ENCODE peak calls at places on chromosome 7, in eight cellular contexts. W is skeletal muscle cell, T is NT2/D1, F is K562, Z is SK-N-SH, R is mammary epithelial cell, S is ovary, B is AG04450. Y is an unnamed sample.

GRCh38 chr7:90345548-90346319 is 782 bp upstream of the GTPBP10 start:
- DNase-seq in B (no peak), F (no peak), R (peak; percentile 56), W (no peak), T (no peak), S (no peak), Z (peak; percentile 39), Y (peak; percentile 5)

GRCh38 chr7:123747620-123748141 is 1.1 kb downstream of the WASL start:
- DNase-seq in W (peak; percentile 70), R (peak; percentile 83), Z (peak; percentile 75), F (peak; percentile 34), S (peak; percentile 30), B (peak; percentile 68), T (peak; percentile 60), Y (peak; percentile 83)

GRCh38 chr7:29563590-29564454 is at the start of gene PRR15:
- DNase-seq in Z (peak; percentile 80), B (no peak), R (peak; percentile 75), F (no peak), T (peak; percentile 73), S (peak; percentile 51), W (no peak), Y (no peak)

GRCh38 chr7:55502988-55503514 is 69.3 kb downstream of the VOPP1 start:
- DNase-seq in T (no peak), F (no peak), W (no peak), Z (peak; percentile 68), B (no peak), S (no peak), R (no peak), Y (no peak)

GRCh38 chr7:87328281-87328680 is 17.2 kb upstream of the CROT start:
- DNase-seq in W (no peak), F (no peak), T (peak; percentile 35), B (no peak), Z (no peak), R (peak; percentile 20), S (no peak), Y (no peak)

GRCh38 chr7:55533050-55533728 is 39.1 kb downstream of the VOPP1 start:
- DNase-seq in R (peak; percentile 90), S (no peak), B (no peak), F (no peak), W (peak; percentile 20), T (no peak), Z (no peak), Y (no peak)

GRCh38 chr7:158723714-158724385 is 19.2 kb upstream of the NCAPG2 start:
- DNase-seq in B (no peak), T (no peak), R (no peak), Z (no peak), F (no peak), W (no peak), S (no peak), Y (no peak)

GRCh38 chr7:55515569-55516279 is 56.6 kb downstream of the VOPP1 start:
- DNase-seq in T (no peak), R (no peak), F (no peak), B (no peak), Z (no peak), W (no peak), S (no peak), Y (no peak)

GRCh38 chr7:48090095-48090805 is 1.2 kb downstream of the UPP1 start:
- DNase-seq in F (no peak), W (no peak), R (peak; percentile 37), S (peak; percentile 33), B (no peak), Z (no peak), T (peak; percentile 54), Y (no peak)

GRCh38 chr7:26291699-26292538 is at the start of gene SNX10:
- DNase-seq in S (no peak), B (no peak), T (peak; percentile 70), W (no peak), Z (peak; percentile 85), R (peak; percentile 57), F (peak; percentile 77), Y (no peak)

GRCh38 chr7:131224996-131225395 is 102.7 kb upstream of the MKLN1 start:
- DNase-seq in S (no peak), F (no peak), B (no peak), T (no peak), R (no peak), W (no peak), Z (no peak), Y (no peak)

GRCh38 chr7:151083071-151083823 is at the start of gene TMUB1:
- DNase-seq in R (peak; percentile 35), S (peak; percentile 84), Z (peak; percentile 88), T (no peak), W (no peak), B (no peak), F (peak; percentile 80), Y (no peak)

GRCh38 chr7:38178695-38179344 is 775 bp downstream of the STARD3NL start:
- DNase-seq in T (no peak), B (no peak), R (no peak), S (no peak), Z (no peak), W (no peak), F (no peak), Y (no peak)

GRCh38 chr7:57182031-57182430 is 49.8 kb upstream of the ZNF479 start:
- DNase-seq in W (no peak), B (no peak), R (no peak), T (no peak), S (no peak), F (no peak), Z (no peak), Y (no peak)

GRCh38 chr7:46279290-46279689 is 358.2 kb upstream of the IGFBP3 start:
- DNase-seq in B (no peak), S (no peak), W (no peak), Z (no peak), R (no peak), T (no peak), F (no peak), Y (no peak)

GRCh38 chr7:35878356-35878755 is 77.5 kb downstream of the SEPTIN7 start:
- DNase-seq in T (no peak), S (no peak), R (no peak), B (peak; percentile 7), Z (no peak), F (no peak), W (no peak), Y (no peak)

GRCh38 chr7:154794147-154794780 is 208.7 kb downstream of the PAXIP1 start:
- DNase-seq in F (peak; percentile 75), T (peak; percentile 48), S (no peak), W (no peak), B (no peak), R (peak; percentile 2), Z (no peak), Y (no peak)
- H3K4me3 ChIP-seq in F (no peak overlapping the region), T (no peak overlapping the region), S (no peak overlapping the region), W (no peak overlapping the region), B (no peak overlapping the region), R (no peak overlapping the region), Z (no peak overlapping the region), Y (no peak overlapping the region)

GRCh38 chr7:25117226-25118047 is 7.6 kb downstream of the CYCS start:
- DNase-seq in R (no peak), Z (no peak), F (no peak), T (no peak), S (no peak), W (no peak), B (no peak), Y (no peak)
- H3K4me3 ChIP-seq in R (no peak overlapping the region), Z (no peak overlapping the region), F (no peak overlapping the region), T (no peak overlapping the region), S (no peak overlapping the region), W (no peak overlapping the region), B (no peak overlapping the region), Y (no peak overlapping the region)

GRCh38 chr7:157279679-157279972 is 57.2 kb upstream of the DNAJB6 start:
- DNase-seq in T (no peak), B (no peak), R (no peak), S (no peak), W (no peak), F (no peak), Z (no peak), Y (no peak)
- H3K4me3 ChIP-seq in T (no peak overlapping the region), B (peak overlapping the region; percentile 22), R (peak overlapping the region; percentile 32), S (peak overlapping the region; percentile 40), W (peak overlapping the region; percentile 35), F (no peak overlapping the region), Z (no peak overlapping the region), Y (peak overlapping the region; percentile 30)

DNA sequence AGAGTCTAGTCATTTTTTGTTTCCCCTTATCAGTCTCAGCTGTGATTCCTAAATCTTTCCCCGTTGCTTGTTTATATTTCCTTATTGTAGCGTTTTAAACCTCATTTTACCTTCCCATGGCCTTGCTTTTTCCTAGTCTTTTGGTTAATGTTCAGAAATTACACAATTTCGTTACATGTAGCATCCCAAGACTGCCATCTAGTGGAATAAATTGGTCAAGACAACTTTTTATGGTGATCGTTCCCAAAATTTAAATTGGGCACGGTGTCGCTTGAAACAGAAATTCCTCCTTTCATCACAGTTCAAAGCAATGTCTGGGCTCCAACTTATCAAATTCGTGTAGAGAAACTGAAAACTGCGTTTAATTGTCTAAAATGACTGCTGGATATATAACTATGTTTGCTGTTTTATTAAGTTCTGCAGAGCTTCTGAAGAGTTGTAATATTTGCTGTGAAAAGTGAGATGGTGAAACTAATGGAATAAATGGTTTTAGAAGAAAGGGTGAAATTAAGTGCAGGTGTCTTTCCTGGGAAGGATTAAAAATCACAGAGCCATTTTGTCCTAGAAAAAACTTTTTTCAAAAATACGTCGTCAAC is 370.2 kb downstream of the PHF14 start:
- DNase-seq in Z (peak; percentile 22), T (peak; percentile 44), B (peak; percentile 1), W (no peak), S (no peak), R (peak; percentile 28), F (peak; percentile 40), Y (peak; percentile 31)
- H3K4me3 ChIP-seq in Z (no peak overlapping the region), T (no peak overlapping the region), B (no peak overlapping the region), W (no peak overlapping the region), S (no peak overlapping the region), R (no peak overlapping the region), F (no peak overlapping the region), Y (no peak overlapping the region)

GRCh38 chr7:127673902-127674301 is 21.9 kb downstream of the SND1 start:
- DNase-seq in T (no peak), S (no peak), R (peak; percentile 7), W (no peak), Z (no peak), B (no peak), F (no peak), Y (no peak)
- H3K4me3 ChIP-seq in T (no peak overlapping the region), S (no peak overlapping the region), R (no peak overlapping the region), W (no peak overlapping the region), Z (no peak overlapping the region), B (no peak overlapping the region), F (no peak overlapping the region), Y (no peak overlapping the region)

GRCh38 chr7:101121996-101122932 is 4.6 kb upstream of the SERPINE1 start:
- DNase-seq in W (peak; percentile 97), B (peak; percentile 96), F (no peak), R (peak; percentile 58), T (peak; percentile 91), Z (no peak), S (peak; percentile 83), Y (peak; percentile 84)
- H3K4me3 ChIP-seq in W (peak overlapping the region; percentile 30), B (peak overlapping the region; percentile 51), F (peak overlapping the region; percentile 8), R (no peak overlapping the region), T (no peak overlapping the region), Z (peak overlapping the region; percentile 10), S (peak overlapping the region; percentile 33), Y (no peak overlapping the region)